ENCODE peak calls at places on chromosomes 6 and 20, in nine cellular contexts. N is amygdala; Y is lung; Z is fibroblast of the conjunctiva; X is SW480; S is lower leg skin; V is ureter; U is stimulated activated CD8-positive, alpha-beta memory T cell treated with anti-CD3 and anti-CD28 coated beads, Interleukin-15, amount 100 ng/mL, for 48 hours; T is NCI-H69. H is an unnamed sample.

GRCh38 chr6:63740709-63741108 is 105.1 kb downstream of the PHF3 start:
- DNase-seq in N (no peak), Y (no peak), Z (peak), X (peak), S (no peak), V (no peak), U (no peak), T (no peak), H (no peak)

GRCh38 chr6:112649853-112650252 is 302.7 kb downstream of the RFPL4B start:
- DNase-seq in N (no peak), Y (no peak), Z (no peak), X (no peak), S (no peak), V (no peak), U (no peak), T (no peak), H (no peak)

GRCh38 chr20:24913076-24913628 is 35.9 kb upstream of the CST7 start:
- DNase-seq in N (no peak), Y (peak), Z (no peak), X (no peak), S (peak), V (no peak), U (no peak), T (no peak), H (no peak)

GRCh38 chr6:4338884-4339283 is 203.5 kb upstream of the ECI2 start:
- DNase-seq in N (no peak), Y (no peak), Z (no peak), X (no peak), S (no peak), V (no peak), U (no peak), T (no peak), H (no peak)

GRCh38 chr6:28000351-28001045 is 43.5 kb downstream of the OR2B6 start:
- DNase-seq in N (no peak), Y (no peak), Z (no peak), X (no peak), S (no peak), V (no peak), U (no peak), T (peak), H (no peak)

GRCh38 chr6:157326979-157327378 is 3.7 kb upstream of the TMEM242 start:
- DNase-seq in N (no peak), Y (no peak), Z (no peak), X (no peak), S (no peak), V (no peak), U (no peak), T (no peak), H (no peak)

GRCh38 chr6:42352856-42353564 is 98.7 kb downstream of the TRERF1 start:
- DNase-seq in N (no peak), Y (no peak), Z (peak), X (no peak), S (no peak), V (no peak), U (no peak), T (no peak), H (no peak)

GRCh38 chr6:68126089-68126749 is 508.9 kb upstream of the ADGRB3 start:
- DNase-seq in N (no peak), Y (no peak), Z (no peak), X (no peak), S (no peak), V (no peak), U (no peak), T (peak), H (no peak)

GRCh38 chr6:152846825-152847224 is 96.2 kb downstream of the VIP start:
- DNase-seq in N (no peak), Y (no peak), Z (no peak), X (no peak), S (no peak), V (no peak), U (no peak), T (peak), H (no peak)